ENCODE peak calls at places on chromosomes 2 and 18, in four cellular contexts. P, I, J and B are unnamed samples.

GRCh38 chr2:237221443-237221842 is 135.8 kb downstream of the COPS8 start:
- DNase-seq in I (no peak), J (no peak), P (no peak), B (no peak)

GRCh38 chr2:216934151-216934550 is 74.3 kb upstream of the TNP1 start:
- DNase-seq in P (no peak), J (no peak), I (no peak), B (no peak)

GRCh38 chr2:67510745-67511144 is 113.6 kb downstream of the ETAA1 start:
- DNase-seq in I (no peak), J (no peak), P (peak), B (no peak)

GRCh38 chr2:176852667-176853066 is 359.9 kb upstream of the HNRNPA3 start:
- DNase-seq in I (no peak), P (no peak), J (no peak), B (no peak)

GRCh38 chr2:222859786-222860726 is 780 bp upstream of the ACSL3 start:
- DNase-seq in J (no peak), I (no peak), P (peak), B (no peak)

GRCh38 chr2:240595381-240596079 is 9.0 kb downstream of the CAPN10 start:
- DNase-seq in J (no peak), P (peak), I (peak), B (no peak)

GRCh38 chr18:74722237-74722636 is 124.6 kb downstream of the ZNF407 start:
- DNase-seq in P (peak), J (no peak), I (no peak), B (no peak)

GRCh38 chr2:104982111-104982510 is 55.8 kb upstream of the MRPS9 start:
- DNase-seq in J (no peak), I (no peak), P (no peak), B (no peak)

GRCh38 chr2:143034292-143035074 is 94.7 kb upstream of the ARHGAP15 start:
- DNase-seq in J (peak), I (peak), P (peak), B (no peak)

GRCh38 chr2:131034122-131035051 is 58.9 kb downstream of the FAM168B start:
- DNase-seq in I (no peak), J (no peak), P (peak), B (no peak)

GRCh38 chr2:8248623-8248957 is 433.3 kb upstream of the ID2 start:
- DNase-seq in P (no peak), I (no peak), J (no peak), B (no peak)

GRCh38 chr2:166373951-166374350 is 1.8 kb downstream of the SCN9A start:
- DNase-seq in I (no peak), J (peak), P (peak), B (no peak)

GRCh38 chr2:165627463-165627862 is 158.0 kb downstream of the CSRNP3 start:
- DNase-seq in J (no peak), I (no peak), P (peak), B (no peak)

GRCh38 chr2:52976132-52976949 is 791.3 kb upstream of the CHAC2 start:
- DNase-seq in P (peak), J (peak), I (no peak), B (no peak)

GRCh38 chr2:70690846-70691245 is 77.2 kb downstream of the ADD2 start:
- DNase-seq in I (no peak), P (no peak), J (no peak), B (no peak)

GRCh38 chr2:235027558-235028214 is 75.9 kb downstream of the SH3BP4 start:
- DNase-seq in I (no peak), J (peak), P (peak), B (no peak)

GRCh38 chr2:11344956-11345671 is 678 bp upstream of the ROCK2 start:
- DNase-seq in J (no peak), I (peak), P (peak), B (peak)

GRCh38 chr2:181380581-181380980 is 76.6 kb upstream of the ITGA4 start:
- DNase-seq in I (no peak), J (no peak), P (no peak), B (no peak)

GRCh38 chr2:230934291-230935131 is 9.5 kb upstream of the GPR55 start:
- DNase-seq in J (no peak), I (no peak), P (no peak), B (no peak)

GRCh38 chr2:151999058-151999457 is 99.8 kb downstream of the CACNB4 start:
- DNase-seq in P (peak), I (no peak), J (peak), B (no peak)

GRCh38 chr2:48328159-48328816 is 201.7 kb upstream of the STON1 start:
- DNase-seq in I (no peak), J (no peak), P (no peak), B (no peak)

GRCh38 chr2:65686928-65687521 is 254.6 kb upstream of the SPRED2 start:
- DNase-seq in I (no peak), J (no peak), P (no peak), B (no peak)

GRCh38 chr2:239475161-239476028 is 74.6 kb upstream of the HDAC4 start:
- DNase-seq in I (no peak), J (no peak), P (no peak), B (no peak)